ENCODE peak calls at places on chromosomes 16 and 17, in four cellular contexts. One of them, this sample, is unnamed.

GRCh38 chr17:61369751-61370150 is 29.9 kb upstream of the TBX2 start:
- DNase-seq in HCT116: no peak
- DNase-seq in heart right ventricle: no peak
- DNase-seq in cardiac muscle cell: no peak
- DNase-seq in this sample: no peak

GRCh38 chr17:4944554-4945175 is 3.7 kb downstream of the PFN1 start:
- DNase-seq in HCT116: no peak
- DNase-seq in heart right ventricle: no peak
- DNase-seq in cardiac muscle cell: no peak
- DNase-seq in this sample: no peak

GRCh38 chr17:78368854-78369495 is 9.1 kb upstream of the SOCS3 start:
- DNase-seq in HCT116: no peak
- DNase-seq in heart right ventricle: no peak
- DNase-seq in cardiac muscle cell: no peak
- DNase-seq in this sample: no peak

GRCh38 chr17:58005031-58005727 is 1.9 kb downstream of the SRSF1 start:
- DNase-seq in HCT116: no peak
- DNase-seq in heart right ventricle: no peak
- DNase-seq in cardiac muscle cell: no peak
- DNase-seq in this sample: no peak

GRCh38 chr17:60006160-60006559 is 41.6 kb upstream of the RNFT1 start:
- DNase-seq in HCT116: no peak
- DNase-seq in heart right ventricle: no peak
- DNase-seq in cardiac muscle cell: no peak
- DNase-seq in this sample: no peak

GRCh38 chr16:87431926-87432325 is 39.8 kb downstream of the MAP1LC3B start:
- DNase-seq in HCT116: no peak
- DNase-seq in heart right ventricle: no peak
- DNase-seq in cardiac muscle cell: peak
- DNase-seq in this sample: no peak

GRCh38 chr17:6910987-6911603 is 79.6 kb upstream of the TEKT1 start:
- DNase-seq in HCT116: peak
- DNase-seq in heart right ventricle: no peak
- DNase-seq in cardiac muscle cell: peak
- DNase-seq in this sample: no peak

GRCh38 chr17:34913001-34913400 is 48.3 kb downstream of the CCT6B start:
- DNase-seq in HCT116: no peak
- DNase-seq in heart right ventricle: no peak
- DNase-seq in cardiac muscle cell: no peak
- DNase-seq in this sample: no peak

GRCh38 chr17:49753959-49754391 is 10.0 kb downstream of the FAM117A start:
- DNase-seq in HCT116: no peak
- DNase-seq in heart right ventricle: peak
- DNase-seq in cardiac muscle cell: peak
- DNase-seq in this sample: no peak

GRCh38 chr17:69757794-69758430 is 317.1 kb upstream of the KCNJ16 start:
- DNase-seq in HCT116: no peak
- DNase-seq in heart right ventricle: no peak
- DNase-seq in cardiac muscle cell: peak
- DNase-seq in this sample: no peak

GRCh38 chr17:66724581-66725341 is 110.2 kb upstream of the CACNG5 start:
- DNase-seq in HCT116: no peak
- DNase-seq in heart right ventricle: no peak
- DNase-seq in cardiac muscle cell: peak
- DNase-seq in this sample: no peak

GRCh38 chr16:88703486-88704309 is 2.5 kb downstream of the RNF166 start:
- DNase-seq in HCT116: no peak
- DNase-seq in heart right ventricle: peak
- DNase-seq in cardiac muscle cell: no peak
- DNase-seq in this sample: no peak

GRCh38 chr17:27295945-27296344 is 2.0 kb downstream of the WSB1 start:
- DNase-seq in HCT116: no peak
- DNase-seq in heart right ventricle: no peak
- DNase-seq in cardiac muscle cell: peak
- DNase-seq in this sample: no peak

GRCh38 chr17:55432358-55433028 is 10.9 kb upstream of the MMD start:
- DNase-seq in HCT116: no peak
- DNase-seq in heart right ventricle: no peak
- DNase-seq in cardiac muscle cell: peak
- DNase-seq in this sample: no peak

GRCh38 chr17:74671031-74671771 is 41.5 kb downstream of the CD300LF start:
- DNase-seq in HCT116: no peak
- DNase-seq in heart right ventricle: peak
- DNase-seq in cardiac muscle cell: peak
- DNase-seq in this sample: peak

GRCh38 chr17:33021731-33022408 is 30.2 kb downstream of the SPACA3 start:
- DNase-seq in HCT116: no peak
- DNase-seq in heart right ventricle: no peak
- DNase-seq in cardiac muscle cell: peak
- DNase-seq in this sample: no peak

GRCh38 chr17:12789075-12789975 is at the start of gene ARHGAP44:
- DNase-seq in HCT116: peak
- DNase-seq in heart right ventricle: peak
- DNase-seq in cardiac muscle cell: peak
- DNase-seq in this sample: peak

GRCh38 chr17:18004901-18005305 is 32.2 kb downstream of the DRC3 start:
- DNase-seq in HCT116: no peak
- DNase-seq in heart right ventricle: no peak
- DNase-seq in cardiac muscle cell: no peak
- DNase-seq in this sample: peak
- TF ChIP-seq CTCF in HCT116: peak
- TF ChIP-seq CTCF in heart right ventricle: peak
- TF ChIP-seq CTCF in cardiac muscle cell: peak
- TF ChIP-seq CTCF in this sample: no peak

GRCh38 chr17:81170727-81171494 is 4.9 kb upstream of the AATK start:
- DNase-seq in HCT116: no peak
- DNase-seq in heart right ventricle: no peak
- DNase-seq in cardiac muscle cell: no peak
- DNase-seq in this sample: no peak
- TF ChIP-seq CTCF in HCT116: no peak
- TF ChIP-seq CTCF in heart right ventricle: no peak
- TF ChIP-seq CTCF in cardiac muscle cell: no peak
- TF ChIP-seq CTCF in this sample: no peak

DNA sequence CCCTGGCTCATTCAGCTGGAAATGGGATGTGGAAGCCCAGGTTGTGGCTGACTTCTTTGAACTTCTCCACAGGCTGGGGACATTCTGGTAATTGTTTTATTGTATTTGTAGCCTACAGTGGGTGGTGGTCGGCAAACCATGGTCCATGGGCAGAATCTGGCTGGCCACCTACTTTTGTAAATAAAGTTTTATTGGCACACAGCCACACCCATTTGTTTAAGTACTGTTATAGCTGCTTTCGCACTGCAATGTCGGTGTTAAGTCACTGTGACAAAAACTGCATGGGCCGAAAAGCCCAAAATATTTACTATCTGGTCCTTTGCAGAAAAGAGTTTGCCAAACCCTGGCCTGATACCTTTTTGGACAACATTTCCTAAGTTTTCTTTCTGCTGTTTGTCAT is 86.2 kb downstream of the NTN1 start:
- DNase-seq in HCT116: no peak
- DNase-seq in heart right ventricle: no peak
- DNase-seq in cardiac muscle cell: no peak
- DNase-seq in this sample: no peak
- TF ChIP-seq CTCF in HCT116: no peak
- TF ChIP-seq CTCF in heart right ventricle: no peak
- TF ChIP-seq CTCF in cardiac muscle cell: no peak
- TF ChIP-seq CTCF in this sample: no peak

DNA sequence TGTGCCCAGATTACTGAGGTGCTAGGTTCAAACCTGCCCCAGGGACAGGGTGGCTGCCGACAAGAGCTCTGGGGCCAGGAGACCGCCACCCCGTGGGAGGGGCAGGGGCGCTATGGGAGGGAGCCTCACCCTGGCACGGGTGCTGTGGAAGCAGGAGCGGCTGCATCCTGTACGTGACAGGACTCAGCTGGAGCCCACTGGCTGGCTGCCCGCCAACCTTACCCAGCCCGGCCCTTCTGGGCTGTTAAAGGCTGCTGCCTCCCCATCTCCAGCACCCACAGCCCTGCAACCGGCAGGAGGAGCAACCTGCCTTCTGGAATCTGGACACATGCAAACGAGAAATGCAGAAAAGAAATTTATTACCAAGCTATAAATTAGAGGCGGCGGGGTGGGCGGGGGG is 11.2 kb downstream of the PAM16 start:
- DNase-seq in HCT116: no peak
- DNase-seq in heart right ventricle: no peak
- DNase-seq in cardiac muscle cell: peak
- DNase-seq in this sample: no peak
- TF ChIP-seq CTCF in HCT116: no peak
- TF ChIP-seq CTCF in heart right ventricle: no peak
- TF ChIP-seq CTCF in cardiac muscle cell: peak
- TF ChIP-seq CTCF in this sample: no peak

GRCh38 chr16:23059433-23059832 is 89.8 kb downstream of the USP31 start:
- DNase-seq in HCT116: no peak
- DNase-seq in heart right ventricle: no peak
- DNase-seq in cardiac muscle cell: no peak
- DNase-seq in this sample: no peak

GRCh38 chr16:23058576-23058975 is 90.7 kb downstream of the USP31 start:
- DNase-seq in HCT116: no peak
- DNase-seq in heart right ventricle: no peak
- DNase-seq in cardiac muscle cell: no peak
- DNase-seq in this sample: peak

GRCh38 chr16:23062524-23062923 is 86.7 kb downstream of the USP31 start:
- DNase-seq in HCT116: no peak
- DNase-seq in heart right ventricle: no peak
- DNase-seq in cardiac muscle cell: no peak
- DNase-seq in this sample: no peak

GRCh38 chr16:23061669-23062068 is 87.6 kb downstream of the USP31 start:
- DNase-seq in HCT116: no peak
- DNase-seq in heart right ventricle: no peak
- DNase-seq in cardiac muscle cell: no peak
- DNase-seq in this sample: no peak

DNA sequence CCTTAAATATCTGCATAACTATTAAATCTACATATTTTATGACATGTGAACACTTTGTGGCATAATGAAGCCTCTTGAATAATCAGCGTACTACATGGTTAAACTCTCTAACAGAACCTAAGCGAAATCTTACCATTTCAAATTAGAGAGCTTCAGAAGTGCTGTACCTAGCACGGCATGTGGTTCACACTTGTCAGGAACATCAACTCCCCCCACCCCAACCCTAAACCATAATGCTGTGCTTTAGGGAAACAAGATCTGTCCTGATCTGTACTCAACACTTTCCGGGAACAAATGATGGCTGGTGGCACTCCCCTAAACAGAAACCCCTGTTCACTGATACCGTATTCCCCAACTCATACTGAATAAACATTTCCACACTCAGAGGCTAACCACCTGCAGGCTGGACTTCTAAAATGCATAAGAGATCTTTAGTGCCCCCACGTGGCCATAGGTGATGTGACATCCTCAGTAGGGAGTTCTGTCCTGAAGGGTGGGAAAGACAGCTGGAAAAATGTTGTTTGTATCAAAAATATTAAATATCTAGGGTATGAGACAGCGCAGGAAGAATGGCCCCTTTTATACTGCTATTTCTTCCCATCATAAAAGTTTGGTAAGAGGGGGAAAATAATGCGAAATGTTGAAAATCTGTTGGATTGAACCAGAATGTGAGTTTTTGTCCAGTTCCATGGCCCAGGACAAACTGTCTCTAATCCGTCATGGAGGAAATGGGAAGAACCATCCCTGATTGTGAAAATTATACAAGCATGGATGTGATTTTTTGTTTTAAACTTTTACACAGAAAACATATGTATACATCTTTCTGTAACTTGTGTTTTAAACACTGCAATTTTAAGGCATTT is 88.6 kb downstream of the USP31 start:
- DNase-seq in HCT116: peak
- DNase-seq in heart right ventricle: peak
- DNase-seq in cardiac muscle cell: peak
- DNase-seq in this sample: peak
- TF ChIP-seq CTCF in HCT116: peak
- TF ChIP-seq CTCF in heart right ventricle: peak
- TF ChIP-seq CTCF in cardiac muscle cell: peak
- TF ChIP-seq CTCF in this sample: peak

GRCh38 chr16:13823501-13823900 is 96.5 kb upstream of the ERCC4 start:
- DNase-seq in HCT116: no peak
- DNase-seq in heart right ventricle: no peak
- DNase-seq in cardiac muscle cell: no peak
- DNase-seq in this sample: no peak
- TF ChIP-seq CTCF in HCT116: no peak
- TF ChIP-seq CTCF in heart right ventricle: no peak
- TF ChIP-seq CTCF in cardiac muscle cell: no peak
- TF ChIP-seq CTCF in this sample: no peak

DNA sequence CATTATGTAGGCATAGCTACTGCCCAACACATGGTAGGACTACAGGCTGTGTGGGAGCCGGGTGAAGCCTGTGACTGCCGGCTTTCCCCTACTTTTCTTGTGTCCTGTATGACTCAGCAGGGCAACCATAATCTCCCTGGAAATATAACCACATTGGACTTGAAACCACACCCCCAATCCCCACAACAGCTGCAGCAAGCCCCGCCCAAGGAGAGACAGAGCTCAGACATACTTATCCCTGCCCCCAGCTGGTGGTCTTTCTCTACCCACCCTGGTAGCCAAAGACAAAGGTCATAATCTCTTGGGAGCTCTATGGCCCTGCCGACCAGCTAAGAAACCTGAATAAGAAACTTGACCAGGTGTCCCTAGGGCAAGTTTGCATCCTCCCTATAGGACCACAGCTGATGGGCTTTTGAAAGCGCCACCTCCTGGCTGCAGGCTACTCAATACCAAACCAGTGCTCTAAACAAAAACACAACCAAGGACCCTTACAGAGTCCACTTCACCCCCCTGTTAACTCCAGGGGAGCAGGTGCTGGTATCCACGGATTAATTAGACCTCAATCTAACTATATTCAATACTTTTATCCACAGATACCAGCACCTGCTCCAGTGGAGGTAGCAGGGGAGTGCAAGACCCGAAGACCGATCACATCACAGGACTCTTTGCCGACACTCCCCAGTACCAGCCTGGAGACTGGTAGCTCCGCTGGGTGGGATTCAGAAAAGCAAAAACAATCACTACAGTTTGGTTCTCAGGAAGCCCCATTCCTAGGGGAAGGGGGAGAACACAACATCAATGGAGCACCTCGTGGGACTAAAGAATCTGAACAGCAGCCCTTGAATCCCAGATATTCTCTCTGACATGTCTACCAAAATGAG is 91.2 kb downstream of the IRX5 start:
- DNase-seq in HCT116: peak
- DNase-seq in heart right ventricle: no peak
- DNase-seq in cardiac muscle cell: peak
- DNase-seq in this sample: no peak
- TF ChIP-seq CTCF in HCT116: peak
- TF ChIP-seq CTCF in heart right ventricle: peak
- TF ChIP-seq CTCF in cardiac muscle cell: peak
- TF ChIP-seq CTCF in this sample: no peak